ENCODE peak calls at places on chromosomes 3 and 15, in six cellular contexts. One of them, this sample, is unnamed.

GRCh38 chr3:56737001-56737400 is 53.9 kb upstream of the TASOR start:
- DNase-seq in stomach: no peak
- DNase-seq in BE2C: no peak
- DNase-seq in CD8-positive, alpha-beta memory T cell: no peak
- DNase-seq in lung: no peak
- DNase-seq in heart left ventricle: no peak
- DNase-seq in this sample: no peak

GRCh38 chr3:39136533-39137434 is 16.6 kb downstream of the CSRNP1 start:
- DNase-seq in stomach: no peak
- DNase-seq in BE2C: no peak
- DNase-seq in CD8-positive, alpha-beta memory T cell: no peak
- DNase-seq in lung: no peak
- DNase-seq in heart left ventricle: no peak
- DNase-seq in this sample: no peak

GRCh38 chr15:31235298-31236183 is 91.1 kb upstream of the KLF13 start:
- DNase-seq in stomach: peak; percentile 59
- DNase-seq in BE2C: peak; percentile 91
- DNase-seq in CD8-positive, alpha-beta memory T cell: no peak
- DNase-seq in lung: no peak
- DNase-seq in heart left ventricle: peak; percentile 80
- DNase-seq in this sample: no peak

GRCh38 chr15:19956124-19956796 is 585.3 kb downstream of the GOLGA6L6 start:
- DNase-seq in stomach: no peak
- DNase-seq in BE2C: no peak
- DNase-seq in CD8-positive, alpha-beta memory T cell: no peak
- DNase-seq in lung: no peak
- DNase-seq in heart left ventricle: no peak
- DNase-seq in this sample: no peak

GRCh38 chr15:90869601-90870353 is 1.4 kb downstream of the FURIN start:
- DNase-seq in stomach: no peak
- DNase-seq in BE2C: no peak
- DNase-seq in CD8-positive, alpha-beta memory T cell: no peak
- DNase-seq in lung: peak; percentile 79
- DNase-seq in heart left ventricle: peak; percentile 87
- DNase-seq in this sample: no peak

GRCh38 chr3:186413615-186414415 is 51.8 kb upstream of the DGKG start:
- DNase-seq in stomach: peak; percentile 51
- DNase-seq in BE2C: no peak
- DNase-seq in CD8-positive, alpha-beta memory T cell: no peak
- DNase-seq in lung: peak; percentile 31
- DNase-seq in heart left ventricle: peak; percentile 29
- DNase-seq in this sample: no peak

GRCh38 chr15:75840659-75841058 is 2.6 kb upstream of the UBE2Q2 start:
- DNase-seq in stomach: no peak
- DNase-seq in BE2C: peak; percentile 21
- DNase-seq in CD8-positive, alpha-beta memory T cell: no peak
- DNase-seq in lung: no peak
- DNase-seq in heart left ventricle: peak; percentile 38
- DNase-seq in this sample: no peak

GRCh38 chr15:94080989-94081605 is 150.3 kb upstream of the MCTP2 start:
- DNase-seq in stomach: no peak
- DNase-seq in BE2C: no peak
- DNase-seq in CD8-positive, alpha-beta memory T cell: no peak
- DNase-seq in lung: no peak
- DNase-seq in heart left ventricle: no peak
- DNase-seq in this sample: no peak

GRCh38 chr15:31298707-31299172 is 27.9 kb upstream of the KLF13 start:
- DNase-seq in stomach: peak; percentile 17
- DNase-seq in BE2C: peak; percentile 32
- DNase-seq in CD8-positive, alpha-beta memory T cell: no peak
- DNase-seq in lung: peak; percentile 16
- DNase-seq in heart left ventricle: no peak
- DNase-seq in this sample: no peak

GRCh38 chr3:114690896-114691295 is 397.1 kb downstream of the TIGIT start:
- DNase-seq in stomach: no peak
- DNase-seq in BE2C: no peak
- DNase-seq in CD8-positive, alpha-beta memory T cell: no peak
- DNase-seq in lung: no peak
- DNase-seq in heart left ventricle: no peak
- DNase-seq in this sample: no peak

GRCh38 chr3:103818800-103819199 is 1384.0 kb downstream of the ZPLD1 start:
- DNase-seq in stomach: no peak
- DNase-seq in BE2C: no peak
- DNase-seq in CD8-positive, alpha-beta memory T cell: no peak
- DNase-seq in lung: no peak
- DNase-seq in heart left ventricle: no peak
- DNase-seq in this sample: no peak

DNA sequence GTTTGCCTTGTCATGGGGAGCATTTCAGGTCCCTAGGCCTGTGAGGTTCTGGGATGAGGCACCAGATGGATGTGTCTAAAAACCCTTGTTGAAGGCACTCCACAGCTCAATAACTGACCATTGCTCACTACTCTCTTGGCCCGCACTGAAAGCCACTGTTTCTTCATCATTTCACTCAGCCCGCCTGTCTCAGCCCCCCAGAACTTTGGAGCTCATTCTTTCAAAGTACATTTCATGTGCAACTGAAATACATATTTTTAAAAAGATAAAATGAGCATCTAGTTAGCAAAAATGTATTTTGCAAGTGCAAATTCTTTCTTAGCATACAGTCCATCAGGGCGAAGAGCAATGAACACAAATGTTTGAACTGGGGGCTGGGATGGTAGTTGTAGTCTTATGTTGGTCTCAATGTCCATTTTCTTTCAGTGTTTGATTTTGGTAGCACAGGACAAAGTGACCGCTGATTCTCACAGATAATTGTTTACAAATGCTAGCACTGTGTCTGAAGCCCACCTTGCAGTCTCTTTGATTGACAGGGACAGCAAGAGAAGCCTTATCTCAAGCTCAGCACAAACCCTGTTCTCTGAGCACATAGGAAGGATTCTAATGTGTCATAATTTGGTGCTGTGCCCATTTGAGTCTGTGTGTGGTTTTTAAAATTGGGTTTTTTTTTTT is 19.6 kb downstream of the HEMK1 start:
- DNase-seq in stomach: no peak
- DNase-seq in BE2C: no peak
- DNase-seq in CD8-positive, alpha-beta memory T cell: no peak
- DNase-seq in lung: no peak
- DNase-seq in heart left ventricle: no peak
- DNase-seq in this sample: no peak
- H3K4me1 ChIP-seq in stomach: peaks cover 50% of the 10 kb centered on the region
- H3K4me1 ChIP-seq in BE2C: no peaks in the 10 kb centered on the region
- H3K4me1 ChIP-seq in CD8-positive, alpha-beta memory T cell: peaks cover 74% of the 10 kb centered on the region
- H3K4me1 ChIP-seq in lung: peaks cover 19% of the 10 kb centered on the region
- H3K4me1 ChIP-seq in heart left ventricle: peaks cover 18% of the 10 kb centered on the region
- H3K4me1 ChIP-seq in this sample: peaks cover 76% of the 10 kb centered on the region

GRCh38 chr3:15325228-15325627 is 7.2 kb downstream of the SH3BP5 start:
- DNase-seq in stomach: no peak
- DNase-seq in BE2C: peak; percentile 21
- DNase-seq in CD8-positive, alpha-beta memory T cell: no peak
- DNase-seq in lung: no peak
- DNase-seq in heart left ventricle: no peak
- DNase-seq in this sample: no peak
- H3K4me1 ChIP-seq in stomach: peaks cover 73% of the 10 kb centered on the region
- H3K4me1 ChIP-seq in BE2C: peaks cover 3% of the 10 kb centered on the region
- H3K4me1 ChIP-seq in CD8-positive, alpha-beta memory T cell: peaks cover 78% of the 10 kb centered on the region
- H3K4me1 ChIP-seq in lung: peaks cover 9% of the 10 kb centered on the region
- H3K4me1 ChIP-seq in heart left ventricle: peaks cover 25% of the 10 kb centered on the region
- H3K4me1 ChIP-seq in this sample: peaks cover 55% of the 10 kb centered on the region

GRCh38 chr3:196756738-196757137 is 17.1 kb downstream of the PAK2 start:
- DNase-seq in stomach: no peak
- DNase-seq in BE2C: no peak
- DNase-seq in CD8-positive, alpha-beta memory T cell: no peak
- DNase-seq in lung: no peak
- DNase-seq in heart left ventricle: no peak
- DNase-seq in this sample: no peak

GRCh38 chr3:196753201-196753600 is 13.5 kb downstream of the PAK2 start:
- DNase-seq in stomach: no peak
- DNase-seq in BE2C: no peak
- DNase-seq in CD8-positive, alpha-beta memory T cell: no peak
- DNase-seq in lung: no peak
- DNase-seq in heart left ventricle: no peak
- DNase-seq in this sample: no peak

GRCh38 chr3:196763179-196763578 is 23.5 kb downstream of the PAK2 start:
- DNase-seq in stomach: no peak
- DNase-seq in BE2C: no peak
- DNase-seq in CD8-positive, alpha-beta memory T cell: no peak
- DNase-seq in lung: no peak
- DNase-seq in heart left ventricle: no peak
- DNase-seq in this sample: no peak

GRCh38 chr3:196754215-196754937 is 14.7 kb downstream of the PAK2 start:
- DNase-seq in stomach: peak; percentile 58
- DNase-seq in BE2C: no peak
- DNase-seq in CD8-positive, alpha-beta memory T cell: no peak
- DNase-seq in lung: no peak
- DNase-seq in heart left ventricle: no peak
- DNase-seq in this sample: no peak

DNA sequence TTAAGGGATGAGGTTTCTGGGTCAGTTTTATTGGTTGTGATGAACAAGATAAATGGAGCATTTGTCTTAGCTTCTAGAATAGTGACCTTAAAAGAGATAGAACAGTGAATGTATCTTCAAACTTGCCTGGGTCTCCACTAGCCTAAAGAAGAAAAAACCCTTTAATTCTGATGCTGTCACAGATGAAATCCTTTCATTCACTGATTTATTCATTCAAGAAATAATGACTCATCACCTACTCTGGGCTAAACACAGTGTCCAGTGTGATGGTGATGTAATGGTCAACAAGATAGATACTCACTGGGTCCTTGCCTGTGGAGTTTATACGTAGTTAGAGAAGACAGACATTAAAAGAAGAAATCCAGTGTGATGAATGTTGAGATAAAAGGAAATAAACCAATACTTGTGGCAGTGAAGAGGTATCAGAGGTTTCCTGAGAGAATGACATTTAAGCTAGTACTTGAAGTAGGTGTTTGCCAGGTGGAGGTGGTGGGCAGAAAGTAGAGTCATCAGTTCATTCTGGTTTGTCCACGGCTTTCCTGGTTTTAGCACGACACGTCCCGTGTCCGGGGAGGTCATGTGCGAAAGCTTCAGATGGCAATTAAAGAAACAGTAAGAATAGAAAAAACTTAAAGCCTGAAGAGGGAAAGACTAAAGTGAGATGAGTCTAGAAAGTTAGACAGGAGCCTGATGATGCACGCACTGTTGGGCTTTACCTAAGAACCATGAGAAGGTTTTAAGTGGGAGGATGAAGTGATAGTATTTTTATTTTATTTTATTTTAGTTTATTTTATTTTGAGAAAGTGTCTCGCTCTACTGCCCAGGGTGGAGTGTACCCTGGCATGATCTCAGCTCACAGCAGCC is 18.5 kb downstream of the PAK2 start:
- DNase-seq in stomach: no peak
- DNase-seq in BE2C: no peak
- DNase-seq in CD8-positive, alpha-beta memory T cell: no peak
- DNase-seq in lung: no peak
- DNase-seq in heart left ventricle: no peak
- DNase-seq in this sample: no peak
- H3K4me1 ChIP-seq in stomach: peaks cover 30% of the 10 kb centered on the region
- H3K4me1 ChIP-seq in BE2C: peaks cover 9% of the 10 kb centered on the region
- H3K4me1 ChIP-seq in CD8-positive, alpha-beta memory T cell: no peaks in the 10 kb centered on the region
- H3K4me1 ChIP-seq in lung: no peaks in the 10 kb centered on the region
- H3K4me1 ChIP-seq in heart left ventricle: no peaks in the 10 kb centered on the region
- H3K4me1 ChIP-seq in this sample: peaks cover 20% of the 10 kb centered on the region

GRCh38 chr3:53027254-53027844 is 18.5 kb downstream of the SFMBT1 start:
- DNase-seq in stomach: no peak
- DNase-seq in BE2C: no peak
- DNase-seq in CD8-positive, alpha-beta memory T cell: no peak
- DNase-seq in lung: no peak
- DNase-seq in heart left ventricle: no peak
- DNase-seq in this sample: no peak

GRCh38 chr3:53032609-53033008 is 13.3 kb downstream of the SFMBT1 start:
- DNase-seq in stomach: no peak
- DNase-seq in BE2C: no peak
- DNase-seq in CD8-positive, alpha-beta memory T cell: no peak
- DNase-seq in lung: no peak
- DNase-seq in heart left ventricle: no peak
- DNase-seq in this sample: no peak

GRCh38 chr3:53030864-53031445 is 14.9 kb downstream of the SFMBT1 start:
- DNase-seq in stomach: no peak
- DNase-seq in BE2C: no peak
- DNase-seq in CD8-positive, alpha-beta memory T cell: no peak
- DNase-seq in lung: no peak
- DNase-seq in heart left ventricle: no peak
- DNase-seq in this sample: no peak

GRCh38 chr3:53026423-53027162 is 19.3 kb downstream of the SFMBT1 start:
- DNase-seq in stomach: no peak
- DNase-seq in BE2C: no peak
- DNase-seq in CD8-positive, alpha-beta memory T cell: no peak
- DNase-seq in lung: no peak
- DNase-seq in heart left ventricle: no peak
- DNase-seq in this sample: no peak

GRCh38 chr3:53028641-53029040 is 17.2 kb downstream of the SFMBT1 start:
- DNase-seq in stomach: no peak
- DNase-seq in BE2C: no peak
- DNase-seq in CD8-positive, alpha-beta memory T cell: no peak
- DNase-seq in lung: no peak
- DNase-seq in heart left ventricle: no peak
- DNase-seq in this sample: no peak
- H3K4me1 ChIP-seq in stomach: peaks cover 7% of the 10 kb centered on the region
- H3K4me1 ChIP-seq in BE2C: no peaks in the 10 kb centered on the region
- H3K4me1 ChIP-seq in CD8-positive, alpha-beta memory T cell: peaks cover 25% of the 10 kb centered on the region
- H3K4me1 ChIP-seq in lung: peaks cover 7% of the 10 kb centered on the region
- H3K4me1 ChIP-seq in heart left ventricle: no peaks in the 10 kb centered on the region
- H3K4me1 ChIP-seq in this sample: peaks cover 25% of the 10 kb centered on the region

GRCh38 chr15:92902020-92902419 is 1.9 kb downstream of the CHD2 start:
- DNase-seq in stomach: no peak
- DNase-seq in BE2C: no peak
- DNase-seq in CD8-positive, alpha-beta memory T cell: no peak
- DNase-seq in lung: no peak
- DNase-seq in heart left ventricle: no peak
- DNase-seq in this sample: no peak
- H3K4me1 ChIP-seq in stomach: peaks cover 64% of the 10 kb centered on the region
- H3K4me1 ChIP-seq in BE2C: peaks cover 2% of the 10 kb centered on the region
- H3K4me1 ChIP-seq in CD8-positive, alpha-beta memory T cell: peaks cover 54% of the 10 kb centered on the region
- H3K4me1 ChIP-seq in lung: peaks cover 17% of the 10 kb centered on the region
- H3K4me1 ChIP-seq in heart left ventricle: peaks cover 25% of the 10 kb centered on the region
- H3K4me1 ChIP-seq in this sample: peaks cover 54% of the 10 kb centered on the region

This sample was measured in CD4-positive, CD25-positive, alpha-beta regulatory T cell.